ENCODE peak calls at places on chromosome 20, in nine cellular contexts. V is kidney epithelial cell; Q is Jurkat, Clone E6-1; R is RKO; H is GM23338; X is activated CD4-positive, alpha-beta T cell treated with anti-CD3 and anti-CD28 coated beads, Interleukin-2, amount 10 ng/mL, durations not matched to agents 24 days and 14 days; D is fibroblast of pulmonary artery; G is nucleus accumbens; M is NCI-H1694 treated with DMSO at 0.1 percent for 48 hours. N is an unnamed sample.
A peak's percentile ranks its signal among the peaks of the same experiment; 100 is the strongest.

GRCh38 chr20:346640-347316 is at the start of gene NRSN2:
- DNase-seq in R (no peak), G (peak; percentile 51), Q (no peak), M (peak; percentile 64), X (peak; percentile 74), V (no peak), D (peak; percentile 66), H (peak; percentile 79), N (no peak)

GRCh38 chr20:8043687-8044278 is 24.2 kb upstream of the TMX4 start:
- DNase-seq in D (peak; percentile 78), Q (peak; percentile 56), M (peak; percentile 54), V (peak; percentile 32), R (peak; percentile 75), X (peak; percentile 80), G (no peak), H (peak; percentile 84), N (no peak)

GRCh38 chr20:15834857-15835256 is 738.4 kb downstream of the KIF16B start:
- DNase-seq in X (no peak), V (no peak), R (no peak), H (no peak), G (no peak), M (no peak), D (no peak), Q (no peak), N (no peak)

GRCh38 chr20:5003626-5004025 is 2.3 kb upstream of the SLC23A2 start:
- DNase-seq in M (no peak), H (no peak), R (no peak), Q (no peak), V (no peak), D (no peak), X (no peak), G (no peak), N (no peak)

GRCh38 chr20:44210422-44211176 is at the start of gene OSER1:
- DNase-seq in H (peak; percentile 98), D (peak; percentile 98), X (peak; percentile 100), M (peak; percentile 83), R (peak; percentile 99), Q (peak; percentile 95), G (peak; percentile 94), V (peak; percentile 85), N (peak; percentile 80)

GRCh38 chr20:63060057-63060991 is 53.6 kb upstream of the BHLHE23 start:
- DNase-seq in M (peak; percentile 87), R (peak; percentile 38), H (no peak), V (no peak), G (no peak), Q (no peak), X (no peak), D (peak; percentile 44), N (peak; percentile 26)

GRCh38 chr20:45153147-45153546 is 21.6 kb upstream of the PI3 start:
- DNase-seq in V (no peak), X (no peak), M (no peak), H (no peak), R (no peak), Q (no peak), G (no peak), D (no peak), N (no peak)

GRCh38 chr20:10708342-10709185 is 34.8 kb upstream of the JAG1 start:
- DNase-seq in X (no peak), Q (no peak), M (no peak), R (no peak), H (no peak), G (no peak), D (peak; percentile 75), V (peak; percentile 73), N (peak; percentile 39)

GRCh38 chr20:33740189-33740588 is 8.4 kb downstream of the ZNF341 start:
- DNase-seq in M (no peak), X (no peak), R (no peak), Q (no peak), V (no peak), D (no peak), H (no peak), G (no peak), N (no peak)

GRCh38 chr20:43300887-43301286 is 111.2 kb upstream of the PTPRT start:
- DNase-seq in M (no peak), H (no peak), G (no peak), R (no peak), V (no peak), D (no peak), Q (no peak), X (no peak), N (no peak)

GRCh38 chr20:54649511-54649962 is 174.1 kb downstream of the DOK5 start:
- DNase-seq in M (peak; percentile 66), H (peak; percentile 91), Q (peak; percentile 52), X (peak; percentile 88), R (peak; percentile 77), G (peak; percentile 49), D (peak; percentile 86), V (peak; percentile 51), N (peak; percentile 13)

GRCh38 chr20:15849131-15849685 is 724.0 kb downstream of the KIF16B start:
- DNase-seq in Q (no peak), X (peak; percentile 2), G (no peak), R (no peak), D (no peak), M (no peak), V (no peak), H (peak; percentile 13), N (no peak)

GRCh38 chr20:25738198-25738597 is 41.5 kb upstream of the ZNF337 start:
- DNase-seq in X (no peak), R (peak; percentile 7), Q (no peak), M (no peak), V (no peak), G (no peak), H (no peak), D (peak; percentile 5), N (peak; percentile 26)

GRCh38 chr20:59428441-59429205 is 128.2 kb downstream of the EDN3 start:
- DNase-seq in V (no peak), M (no peak), H (peak; percentile 46), D (no peak), G (no peak), Q (peak; percentile 18), R (no peak), X (no peak), N (no peak)

GRCh38 chr20:48751871-48752270 is 75.9 kb downstream of the PREX1 start:
- DNase-seq in R (no peak), Q (no peak), X (no peak), G (no peak), V (no peak), D (no peak), M (no peak), H (no peak), N (no peak)

N was measured in GM04503.